ENCODE peak calls at places on chromosomes 1 and 21, in nine cellular contexts. One of them, this sample, is unnamed.

GRCh38 chr1:173884701-173885100 is 16.5 kb downstream of the ZBTB37 start:
- DNase-seq in cardiac fibroblast: no peak
- DNase-seq in fibroblast of mammary gland: no peak
- DNase-seq in fibroblast of the aortic adventitia: no peak
- DNase-seq in upper lobe of right lung: no peak
- DNase-seq in thoracic aorta: no peak
- DNase-seq in body of pancreas: no peak
- DNase-seq in tibial nerve: no peak
- DNase-seq in WERI-Rb-1: no peak
- DNase-seq in this sample: no peak

GRCh38 chr1:3902546-3902945 is 2.5 kb upstream of the C1orf174 start:
- DNase-seq in cardiac fibroblast: no peak
- DNase-seq in fibroblast of mammary gland: no peak
- DNase-seq in fibroblast of the aortic adventitia: no peak
- DNase-seq in upper lobe of right lung: peak; percentile 13
- DNase-seq in thoracic aorta: no peak
- DNase-seq in body of pancreas: no peak
- DNase-seq in tibial nerve: no peak
- DNase-seq in WERI-Rb-1: no peak
- DNase-seq in this sample: no peak

GRCh38 chr21:39317134-39318090 is 4.0 kb upstream of the BRWD1 start:
- DNase-seq in cardiac fibroblast: no peak
- DNase-seq in fibroblast of mammary gland: no peak
- DNase-seq in fibroblast of the aortic adventitia: no peak
- DNase-seq in upper lobe of right lung: no peak
- DNase-seq in thoracic aorta: no peak
- DNase-seq in body of pancreas: no peak
- DNase-seq in tibial nerve: no peak
- DNase-seq in WERI-Rb-1: no peak
- DNase-seq in this sample: no peak

GRCh38 chr1:214558002-214558770 is 6.8 kb upstream of the PTPN14 start:
- DNase-seq in cardiac fibroblast: peak; percentile 75
- DNase-seq in fibroblast of mammary gland: peak; percentile 93
- DNase-seq in fibroblast of the aortic adventitia: peak; percentile 73
- DNase-seq in upper lobe of right lung: no peak
- DNase-seq in thoracic aorta: no peak
- DNase-seq in body of pancreas: no peak
- DNase-seq in tibial nerve: no peak
- DNase-seq in WERI-Rb-1: no peak
- DNase-seq in this sample: no peak

GRCh38 chr1:202016717-202017384 is 6.5 kb downstream of the ELF3 start:
- DNase-seq in cardiac fibroblast: no peak
- DNase-seq in fibroblast of mammary gland: no peak
- DNase-seq in fibroblast of the aortic adventitia: no peak
- DNase-seq in upper lobe of right lung: no peak
- DNase-seq in thoracic aorta: no peak
- DNase-seq in body of pancreas: no peak
- DNase-seq in tibial nerve: no peak
- DNase-seq in WERI-Rb-1: no peak
- DNase-seq in this sample: no peak

GRCh38 chr1:8866792-8867415 is 11.6 kb downstream of the ENO1 start:
- DNase-seq in cardiac fibroblast: no peak
- DNase-seq in fibroblast of mammary gland: no peak
- DNase-seq in fibroblast of the aortic adventitia: no peak
- DNase-seq in upper lobe of right lung: no peak
- DNase-seq in thoracic aorta: no peak
- DNase-seq in body of pancreas: no peak
- DNase-seq in tibial nerve: no peak
- DNase-seq in WERI-Rb-1: no peak
- DNase-seq in this sample: no peak

GRCh38 chr1:52550447-52550846 is 2.4 kb downstream of the TUT4 start:
- DNase-seq in cardiac fibroblast: no peak
- DNase-seq in fibroblast of mammary gland: no peak
- DNase-seq in fibroblast of the aortic adventitia: no peak
- DNase-seq in upper lobe of right lung: no peak
- DNase-seq in thoracic aorta: no peak
- DNase-seq in body of pancreas: peak; percentile 20
- DNase-seq in tibial nerve: no peak
- DNase-seq in WERI-Rb-1: no peak
- DNase-seq in this sample: no peak

GRCh38 chr1:93347319-93347899 is 1.7 kb downstream of the DR1 start:
- DNase-seq in cardiac fibroblast: no peak
- DNase-seq in fibroblast of mammary gland: no peak
- DNase-seq in fibroblast of the aortic adventitia: no peak
- DNase-seq in upper lobe of right lung: no peak
- DNase-seq in thoracic aorta: no peak
- DNase-seq in body of pancreas: no peak
- DNase-seq in tibial nerve: no peak
- DNase-seq in WERI-Rb-1: no peak
- DNase-seq in this sample: no peak

GRCh38 chr1:110555807-110556470 is 37.0 kb upstream of the KCNA10 start:
- DNase-seq in cardiac fibroblast: peak; percentile 29
- DNase-seq in fibroblast of mammary gland: no peak
- DNase-seq in fibroblast of the aortic adventitia: peak; percentile 11
- DNase-seq in upper lobe of right lung: no peak
- DNase-seq in thoracic aorta: no peak
- DNase-seq in body of pancreas: peak; percentile 40
- DNase-seq in tibial nerve: peak; percentile 41
- DNase-seq in WERI-Rb-1: peak; percentile 4
- DNase-seq in this sample: no peak

GRCh38 chr1:78426398-78426797 is 64.4 kb upstream of the PTGFR start:
- DNase-seq in cardiac fibroblast: no peak
- DNase-seq in fibroblast of mammary gland: no peak
- DNase-seq in fibroblast of the aortic adventitia: peak; percentile 28
- DNase-seq in upper lobe of right lung: no peak
- DNase-seq in thoracic aorta: no peak
- DNase-seq in body of pancreas: no peak
- DNase-seq in tibial nerve: no peak
- DNase-seq in WERI-Rb-1: no peak
- DNase-seq in this sample: no peak

GRCh38 chr21:40548134-40548533 is 298.8 kb downstream of the DSCAM start:
- DNase-seq in cardiac fibroblast: no peak
- DNase-seq in fibroblast of mammary gland: no peak
- DNase-seq in fibroblast of the aortic adventitia: no peak
- DNase-seq in upper lobe of right lung: no peak
- DNase-seq in thoracic aorta: no peak
- DNase-seq in body of pancreas: no peak
- DNase-seq in tibial nerve: no peak
- DNase-seq in WERI-Rb-1: peak; percentile 39
- DNase-seq in this sample: no peak

GRCh38 chr1:208476825-208477170 is 232.6 kb upstream of the PLXNA2 start:
- DNase-seq in cardiac fibroblast: no peak
- DNase-seq in fibroblast of mammary gland: no peak
- DNase-seq in fibroblast of the aortic adventitia: no peak
- DNase-seq in upper lobe of right lung: no peak
- DNase-seq in thoracic aorta: no peak
- DNase-seq in body of pancreas: no peak
- DNase-seq in tibial nerve: no peak
- DNase-seq in WERI-Rb-1: no peak
- DNase-seq in this sample: no peak

GRCh38 chr1:232271991-232272589 is 357.8 kb downstream of the SIPA1L2 start:
- DNase-seq in cardiac fibroblast: peak; percentile 46
- DNase-seq in fibroblast of mammary gland: peak; percentile 8
- DNase-seq in fibroblast of the aortic adventitia: peak; percentile 20
- DNase-seq in upper lobe of right lung: no peak
- DNase-seq in thoracic aorta: no peak
- DNase-seq in body of pancreas: no peak
- DNase-seq in tibial nerve: peak; percentile 19
- DNase-seq in WERI-Rb-1: no peak
- DNase-seq in this sample: peak; percentile 5

GRCh38 chr1:109980324-109981127 is 4.0 kb upstream of the AHCYL1 start:
- DNase-seq in cardiac fibroblast: no peak
- DNase-seq in fibroblast of mammary gland: no peak
- DNase-seq in fibroblast of the aortic adventitia: no peak
- DNase-seq in upper lobe of right lung: peak; percentile 75
- DNase-seq in thoracic aorta: no peak
- DNase-seq in body of pancreas: peak; percentile 70
- DNase-seq in tibial nerve: no peak
- DNase-seq in WERI-Rb-1: no peak
- DNase-seq in this sample: no peak

GRCh38 chr1:156805766-156806511 is 10.7 kb downstream of the SH2D2A start:
- DNase-seq in cardiac fibroblast: peak; percentile 83
- DNase-seq in fibroblast of mammary gland: peak; percentile 96
- DNase-seq in fibroblast of the aortic adventitia: peak; percentile 96
- DNase-seq in upper lobe of right lung: no peak
- DNase-seq in thoracic aorta: no peak
- DNase-seq in body of pancreas: peak; percentile 25
- DNase-seq in tibial nerve: peak; percentile 76
- DNase-seq in WERI-Rb-1: no peak
- DNase-seq in this sample: peak; percentile 90

GRCh38 chr1:189616893-189617292 is 860.8 kb downstream of the BRINP3 start:
- DNase-seq in cardiac fibroblast: peak; percentile 56
- DNase-seq in fibroblast of mammary gland: no peak
- DNase-seq in fibroblast of the aortic adventitia: peak; percentile 24
- DNase-seq in upper lobe of right lung: no peak
- DNase-seq in thoracic aorta: no peak
- DNase-seq in body of pancreas: no peak
- DNase-seq in tibial nerve: no peak
- DNase-seq in WERI-Rb-1: no peak
- DNase-seq in this sample: no peak

GRCh38 chr1:167169642-167170041 is 51.0 kb upstream of the POU2F1 start:
- DNase-seq in cardiac fibroblast: no peak
- DNase-seq in fibroblast of mammary gland: no peak
- DNase-seq in fibroblast of the aortic adventitia: no peak
- DNase-seq in upper lobe of right lung: no peak
- DNase-seq in thoracic aorta: no peak
- DNase-seq in body of pancreas: no peak
- DNase-seq in tibial nerve: no peak
- DNase-seq in WERI-Rb-1: no peak
- DNase-seq in this sample: no peak

GRCh38 chr1:35592991-35593769 is 20.1 kb downstream of the TFAP2E start:
- DNase-seq in cardiac fibroblast: peak; percentile 31
- DNase-seq in fibroblast of mammary gland: no peak
- DNase-seq in fibroblast of the aortic adventitia: no peak
- DNase-seq in upper lobe of right lung: no peak
- DNase-seq in thoracic aorta: no peak
- DNase-seq in body of pancreas: no peak
- DNase-seq in tibial nerve: no peak
- DNase-seq in WERI-Rb-1: no peak
- DNase-seq in this sample: no peak

GRCh38 chr1:151512326-151512725 is 1.1 kb downstream of the CGN start:
- DNase-seq in cardiac fibroblast: no peak
- DNase-seq in fibroblast of mammary gland: no peak
- DNase-seq in fibroblast of the aortic adventitia: no peak
- DNase-seq in upper lobe of right lung: no peak
- DNase-seq in thoracic aorta: no peak
- DNase-seq in body of pancreas: no peak
- DNase-seq in tibial nerve: no peak
- DNase-seq in WERI-Rb-1: no peak
- DNase-seq in this sample: no peak

DNA sequence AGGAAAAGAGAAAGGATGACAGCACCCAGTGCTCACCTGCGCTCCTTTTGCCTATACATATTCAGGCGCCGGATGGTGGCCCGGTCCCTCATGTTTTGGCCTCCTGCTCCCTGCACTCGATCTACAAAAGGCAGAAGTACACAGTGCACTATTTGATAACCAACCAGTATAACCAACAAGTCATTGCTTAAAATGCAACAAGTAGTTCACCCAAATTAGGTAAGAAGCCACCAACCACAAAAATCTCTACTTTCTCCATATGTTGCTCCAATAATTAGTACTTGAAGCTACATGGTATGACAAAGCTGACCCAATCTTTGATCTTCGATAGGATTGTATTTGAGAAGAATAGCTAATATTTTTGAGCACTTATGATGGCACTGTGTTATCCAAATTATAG is 2.0 kb downstream of the GNL2 start:
- DNase-seq in cardiac fibroblast: no peak
- DNase-seq in fibroblast of mammary gland: no peak
- DNase-seq in fibroblast of the aortic adventitia: no peak
- DNase-seq in upper lobe of right lung: no peak
- DNase-seq in thoracic aorta: no peak
- DNase-seq in body of pancreas: no peak
- DNase-seq in tibial nerve: no peak
- DNase-seq in WERI-Rb-1: no peak
- DNase-seq in this sample: no peak
- H3K4me3 ChIP-seq in cardiac fibroblast: no peak overlapping the region
- H3K4me3 ChIP-seq in fibroblast of mammary gland: peak overlapping the region; percentile 99
- H3K4me3 ChIP-seq in fibroblast of the aortic adventitia: no peak overlapping the region
- H3K4me3 ChIP-seq in upper lobe of right lung: no peak overlapping the region
- H3K4me3 ChIP-seq in thoracic aorta: no peak overlapping the region
- H3K4me3 ChIP-seq in body of pancreas: no peak overlapping the region
- H3K4me3 ChIP-seq in tibial nerve: no peak overlapping the region
- H3K4me3 ChIP-seq in WERI-Rb-1: no peak overlapping the region
- H3K4me3 ChIP-seq in this sample: peak overlapping the region; percentile 76

GRCh38 chr1:54886724-54887664 is at the start of gene DHCR24:
- DNase-seq in cardiac fibroblast: peak; percentile 85
- DNase-seq in fibroblast of mammary gland: peak; percentile 72
- DNase-seq in fibroblast of the aortic adventitia: peak; percentile 73
- DNase-seq in upper lobe of right lung: peak; percentile 95
- DNase-seq in thoracic aorta: peak; percentile 15
- DNase-seq in body of pancreas: peak; percentile 91
- DNase-seq in tibial nerve: peak; percentile 63
- DNase-seq in WERI-Rb-1: peak; percentile 88
- DNase-seq in this sample: no peak
- TF ChIP-seq CTCF in cardiac fibroblast: no peak
- TF ChIP-seq CTCF in fibroblast of mammary gland: no peak
- TF ChIP-seq CTCF in fibroblast of the aortic adventitia: no peak
- TF ChIP-seq CTCF in upper lobe of right lung: no peak
- TF ChIP-seq CTCF in thoracic aorta: no peak
- TF ChIP-seq CTCF in body of pancreas: no peak
- TF ChIP-seq CTCF in tibial nerve: no peak
- TF ChIP-seq CTCF in WERI-Rb-1: no peak
- TF ChIP-seq CTCF in this sample: no peak

GRCh38 chr1:198929961-198930599 is 291.2 kb downstream of the PTPRC start:
- DNase-seq in cardiac fibroblast: peak; percentile 51
- DNase-seq in fibroblast of mammary gland: peak; percentile 49
- DNase-seq in fibroblast of the aortic adventitia: no peak
- DNase-seq in upper lobe of right lung: no peak
- DNase-seq in thoracic aorta: no peak
- DNase-seq in body of pancreas: no peak
- DNase-seq in tibial nerve: no peak
- DNase-seq in WERI-Rb-1: no peak
- DNase-seq in this sample: no peak
- H3K4me3 ChIP-seq in cardiac fibroblast: no peak overlapping the region
- H3K4me3 ChIP-seq in fibroblast of mammary gland: no peak overlapping the region
- H3K4me3 ChIP-seq in fibroblast of the aortic adventitia: peak overlapping the region; percentile 1
- H3K4me3 ChIP-seq in upper lobe of right lung: peak overlapping the region; percentile 41
- H3K4me3 ChIP-seq in thoracic aorta: peak overlapping the region; percentile 50
- H3K4me3 ChIP-seq in body of pancreas: no peak overlapping the region
- H3K4me3 ChIP-seq in tibial nerve: no peak overlapping the region
- H3K4me3 ChIP-seq in WERI-Rb-1: no peak overlapping the region
- H3K4me3 ChIP-seq in this sample: peak overlapping the region; percentile 12

GRCh38 chr1:15803380-15803779 is 4.1 kb downstream of the UQCRHL start:
- DNase-seq in cardiac fibroblast: no peak
- DNase-seq in fibroblast of mammary gland: peak; percentile 44
- DNase-seq in fibroblast of the aortic adventitia: peak; percentile 47
- DNase-seq in upper lobe of right lung: no peak
- DNase-seq in thoracic aorta: no peak
- DNase-seq in body of pancreas: peak; percentile 39
- DNase-seq in tibial nerve: no peak
- DNase-seq in WERI-Rb-1: peak; percentile 43
- DNase-seq in this sample: no peak
- TF ChIP-seq CTCF in cardiac fibroblast: peak; percentile 25
- TF ChIP-seq CTCF in fibroblast of mammary gland: peak; percentile 44
- TF ChIP-seq CTCF in fibroblast of the aortic adventitia: peak; percentile 30
- TF ChIP-seq CTCF in upper lobe of right lung: peak; percentile 37
- TF ChIP-seq CTCF in thoracic aorta: peak; percentile 43
- TF ChIP-seq CTCF in body of pancreas: peak; percentile 31
- TF ChIP-seq CTCF in tibial nerve: peak; percentile 33
- TF ChIP-seq CTCF in WERI-Rb-1: peak; percentile 48
- TF ChIP-seq CTCF in this sample: peak; percentile 27

This sample was measured in HFF-Myc.